ENCODE peak calls at places on chromosomes 13 and 19, in six cellular contexts. K, V, C, J, M and Y are unnamed samples.

GRCh38 chr19:43984687-43985000 is 656 bp downstream of the ZNF155 start:
- DNase-seq in K (no peak), V (no peak), C (no peak), J (peak), M (no peak), Y (no peak)

GRCh38 chr19:58538257-58539168 is 5.4 kb upstream of the TRIM28 start:
- DNase-seq in K (no peak), V (no peak), C (peak), J (peak), M (no peak), Y (no peak)

GRCh38 chr19:15860522-15860921 is 37.4 kb downstream of the CYP4F2 start:
- DNase-seq in K (no peak), V (no peak), C (no peak), J (no peak), M (no peak), Y (no peak)

GRCh38 chr13:99415851-99416331 is 85.4 kb upstream of the TM9SF2 start:
- DNase-seq in K (no peak), V (no peak), C (no peak), J (no peak), M (no peak), Y (no peak)

GRCh38 chr13:73138276-73138950 is 79.6 kb downstream of the KLF5 start:
- DNase-seq in K (peak), V (no peak), C (peak), J (no peak), M (no peak), Y (no peak)

GRCh38 chr13:23674795-23675640 is 104.8 kb downstream of the TNFRSF19 start:
- DNase-seq in K (peak), V (no peak), C (no peak), J (no peak), M (peak), Y (peak)

GRCh38 chr13:75830842-75831241 is 194.7 kb downstream of the LMO7 start:
- DNase-seq in K (no peak), V (no peak), C (no peak), J (no peak), M (peak), Y (peak)

GRCh38 chr19:47509973-47510372 is 4.9 kb downstream of the NAPA start:
- DNase-seq in K (no peak), V (no peak), C (no peak), J (no peak), M (no peak), Y (no peak)

GRCh38 chr13:73945371-73945770 is 188.8 kb downstream of the KLF12 start:
- DNase-seq in K (no peak), V (no peak), C (no peak), J (no peak), M (no peak), Y (no peak)

GRCh38 chr13:37168922-37169321 is 63.5 kb upstream of the CSNK1A1L start:
- DNase-seq in K (no peak), V (no peak), C (no peak), J (no peak), M (no peak), Y (no peak)

GRCh38 chr13:39462456-39462855 is 140.5 kb downstream of the LHFPL6 start:
- DNase-seq in K (no peak), V (no peak), C (no peak), J (no peak), M (no peak), Y (no peak)

GRCh38 chr19:5103061-5103701 is 134.3 kb downstream of the KDM4B start:
- DNase-seq in K (no peak), V (no peak), C (no peak), J (peak), M (no peak), Y (peak)

GRCh38 chr13:75870397-75870801 is 234.3 kb downstream of the LMO7 start:
- DNase-seq in K (no peak), V (no peak), C (peak), J (no peak), M (no peak), Y (no peak)

GRCh38 chr19:912181-913079 is 589 bp downstream of the R3HDM4 start:
- DNase-seq in K (no peak), V (peak), C (no peak), J (no peak), M (no peak), Y (no peak)

GRCh38 chr13:92719868-92720267 is 506.7 kb upstream of the GPC6 start:
- DNase-seq in K (no peak), V (no peak), C (peak), J (no peak), M (no peak), Y (no peak)

GRCh38 chr13:113297370-113297871 is 382 bp downstream of the LAMP1 start:
- DNase-seq in K (no peak), V (no peak), C (peak), J (no peak), M (no peak), Y (no peak)

GRCh38 chr13:83618966-83619365 is 263.3 kb downstream of the SLITRK1 start:
- DNase-seq in K (peak), V (no peak), C (no peak), J (no peak), M (peak), Y (peak)

GRCh38 chr19:46945668-46946067 is 74.0 kb upstream of the NPAS1 start:
- DNase-seq in K (no peak), V (no peak), C (no peak), J (no peak), M (no peak), Y (no peak)

GRCh38 chr19:50332264-50333038 is 3.3 kb upstream of the KCNC3 start:
- DNase-seq in K (no peak), V (no peak), C (peak), J (no peak), M (no peak), Y (no peak)

GRCh38 chr13:100789481-100789880 is 114.9 kb upstream of the TMTC4 start:
- DNase-seq in K (peak), V (no peak), C (no peak), J (no peak), M (no peak), Y (peak)

GRCh38 chr19:8973501-8974091 is 36.6 kb downstream of the MUC16 start:
- DNase-seq in K (peak), V (no peak), C (peak), J (no peak), M (no peak), Y (no peak)

GRCh38 chr13:23579072-23579885 is 9.1 kb downstream of the TNFRSF19 start:
- DNase-seq in K (peak), V (peak), C (peak), J (peak), M (no peak), Y (peak)

GRCh38 chr13:49584771-49585182 is 581 bp downstream of the RCBTB1 start:
- DNase-seq in K (no peak), V (no peak), C (peak), J (no peak), M (no peak), Y (no peak)

GRCh38 chr13:46665630-46666482 is 112.9 kb downstream of the LRCH1 start:
- DNase-seq in K (no peak), V (no peak), C (no peak), J (no peak), M (no peak), Y (no peak)